ENCODE peak calls at places on chromosomes 3 and 15, in five cellular contexts. O is HepG2, I is SK-N-SH, H is GM12878, F is K562. V is an unnamed sample.

GRCh38 chr15:87115795-87116194 is 1036.1 kb downstream of the AGBL1 start:
- DNase-seq in O (no peak), I (no peak), H (no peak), F (no peak), V (no peak)

GRCh38 chr3:130834476-130834875 is 59.4 kb upstream of the ATP2C1 start:
- DNase-seq in O (no peak), I (no peak), H (no peak), F (no peak), V (no peak)

GRCh38 chr3:72996121-72996472 is 514 bp upstream of the PPP4R2 start:
- DNase-seq in O (no peak), I (no peak), H (no peak), F (no peak), V (no peak)

GRCh38 chr15:70633394-70633793 is 130.0 kb downstream of the UACA start:
- DNase-seq in O (no peak), I (no peak), H (no peak), F (no peak), V (no peak)

GRCh38 chr15:67531379-67532059 is 10.6 kb downstream of the C15orf61 start:
- DNase-seq in O (no peak), I (no peak), H (no peak), F (no peak), V (no peak)

GRCh38 chr3:140160553-140160952 is 225.6 kb downstream of the CLSTN2 start:
- DNase-seq in O (no peak), I (no peak), H (no peak), F (no peak), V (no peak)

GRCh38 chr3:79211588-79212359 is 556.0 kb downstream of the ROBO1 start:
- DNase-seq in O (no peak), I (no peak), H (no peak), F (no peak), V (no peak)

GRCh38 chr3:117979466-117979865 is 1055.2 kb downstream of the IGSF11 start:
- DNase-seq in O (no peak), I (no peak), H (no peak), F (no peak), V (no peak)

GRCh38 chr3:144777941-144778340 is 806.3 kb downstream of the DIPK2A start:
- DNase-seq in O (no peak), I (no peak), H (no peak), F (no peak), V (no peak)

GRCh38 chr3:111864821-111865656 is 6.0 kb downstream of the PHLDB2 start:
- DNase-seq in O (peak), I (no peak), H (no peak), F (no peak), V (no peak)

GRCh38 chr3:164351126-164351525 is 727.2 kb downstream of the SI start:
- DNase-seq in O (no peak), I (no peak), H (no peak), F (no peak), V (no peak)

GRCh38 chr3:65946438-65946837 is 92.3 kb downstream of the MAGI1 start:
- DNase-seq in O (no peak), I (no peak), H (no peak), F (no peak), V (no peak)

GRCh38 chr15:64501396-64501716 is 41.0 kb downstream of the ZNF609 start:
- DNase-seq in O (no peak), I (no peak), H (no peak), F (no peak), V (no peak)

GRCh38 chr3:60986552-60986951 is 264.7 kb downstream of the FHIT start:
- DNase-seq in O (no peak), I (no peak), H (no peak), F (no peak), V (no peak)

GRCh38 chr3:12449889-12450682 is 34.2 kb upstream of the TSEN2 start:
- DNase-seq in O (no peak), I (no peak), H (no peak), F (peak), V (no peak)
- TF ChIP-seq FOXM1 in O (no peak), I (no peak), H (no peak), F (no peak), V (no peak)

GRCh38 chr3:27281671-27282150 is 87.5 kb downstream of the NEK10 start:
- DNase-seq in O (peak), I (no peak), H (no peak), F (no peak), V (no peak)
- TF ChIP-seq FOXM1 in O (no peak), I (no peak), H (no peak), F (no peak), V (no peak)

GRCh38 chr3:13012228-13012691 is 61.0 kb downstream of the IQSEC1 start:
- DNase-seq in O (no peak), I (no peak), H (peak), F (no peak), V (no peak)

GRCh38 chr3:13010770-13011169 is 62.5 kb downstream of the IQSEC1 start:
- DNase-seq in O (no peak), I (no peak), H (no peak), F (no peak), V (no peak)

GRCh38 chr3:13009946-13010315 is 63.3 kb downstream of the IQSEC1 start:
- DNase-seq in O (no peak), I (no peak), H (no peak), F (no peak), V (no peak)

GRCh38 chr3:13013151-13013561 is 60.1 kb downstream of the IQSEC1 start:
- DNase-seq in O (no peak), I (no peak), H (no peak), F (peak), V (no peak)

GRCh38 chr3:13011369-13012227 is 61.6 kb downstream of the IQSEC1 start:
- DNase-seq in O (peak), I (no peak), H (peak), F (peak), V (no peak)
- TF ChIP-seq FOXM1 in O (no peak), I (no peak), H (no peak), F (no peak), V (no peak)

GRCh38 chr3:77041156-77041696 is 1.3 kb downstream of the ROBO2 start:
- DNase-seq in O (no peak), I (no peak), H (no peak), F (no peak), V (no peak)

GRCh38 chr3:77039606-77040553 is at the start of gene ROBO2:
- DNase-seq in O (no peak), I (peak), H (no peak), F (peak), V (peak)

GRCh38 chr3:77041756-77042155 is 1.9 kb downstream of the ROBO2 start:
- DNase-seq in O (no peak), I (no peak), H (no peak), F (no peak), V (no peak)

GRCh38 chr3:77045686-77046085 is 5.8 kb downstream of the ROBO2 start:
- DNase-seq in O (no peak), I (no peak), H (no peak), F (no peak), V (no peak)

GRCh38 chr3:77042892-77043291 is 3.0 kb downstream of the ROBO2 start:
- DNase-seq in O (no peak), I (peak), H (no peak), F (no peak), V (peak)
- TF ChIP-seq FOXM1 in O (no peak), I (no peak), H (no peak), F (no peak), V (no peak)

GRCh38 chr3:129205109-129205832 is 21.6 kb upstream of the CNBP start:
- DNase-seq in O (no peak), I (no peak), H (no peak), F (no peak), V (no peak)

GRCh38 chr3:129211345-129211744 is 27.6 kb upstream of the CNBP start:
- DNase-seq in O (no peak), I (no peak), H (no peak), F (no peak), V (no peak)

GRCh38 chr3:129211772-129212171 is 28.1 kb upstream of the CNBP start:
- DNase-seq in O (peak), I (peak), H (no peak), F (peak), V (peak)

GRCh38 chr3:129213238-129213637 is 29.5 kb upstream of the CNBP start:
- DNase-seq in O (no peak), I (no peak), H (no peak), F (no peak), V (no peak)

DNA sequence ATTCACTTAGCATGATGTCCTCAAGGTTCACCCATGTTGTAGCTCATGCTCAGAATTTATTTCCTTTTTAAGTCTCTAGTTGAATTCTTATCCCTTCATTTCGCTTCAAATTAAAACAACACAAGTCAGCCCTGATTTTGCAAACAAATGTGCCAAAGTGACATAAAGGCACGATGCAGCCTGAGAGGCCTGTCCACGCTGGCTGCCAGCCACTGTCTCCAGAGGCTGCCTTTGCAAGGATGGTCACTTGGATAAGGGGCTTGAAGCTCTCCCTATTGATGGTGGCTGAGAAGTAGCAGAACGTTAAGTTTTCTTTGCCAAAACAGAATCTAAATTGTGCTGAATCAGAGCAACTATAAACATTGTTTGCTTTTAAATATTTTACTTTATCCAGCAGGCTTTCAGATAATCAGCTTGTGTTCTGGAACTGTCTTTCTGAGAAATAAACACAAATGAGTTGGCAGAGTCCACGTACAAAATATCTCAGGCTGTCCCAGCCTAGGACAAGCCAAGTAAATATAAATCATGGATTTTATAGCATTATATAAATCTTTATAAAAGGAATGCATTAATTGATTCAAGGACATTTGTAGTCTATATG is 23.8 kb upstream of the CNBP start:
- DNase-seq in O (no peak), I (no peak), H (no peak), F (no peak), V (no peak)
- TF ChIP-seq FOXM1 in O (no peak), I (no peak), H (no peak), F (no peak), V (no peak)

GRCh38 chr3:187983484-187984124 is 170.4 kb upstream of the LPP start:
- DNase-seq in O (peak), I (no peak), H (no peak), F (no peak), V (no peak)

GRCh38 chr3:187987162-187987561 is 166.8 kb upstream of the LPP start:
- DNase-seq in O (no peak), I (no peak), H (no peak), F (peak), V (no peak)

GRCh38 chr3:187987919-187988318 is 166.0 kb upstream of the LPP start:
- DNase-seq in O (no peak), I (no peak), H (no peak), F (no peak), V (no peak)

GRCh38 chr3:187985636-187986035 is 168.3 kb upstream of the LPP start:
- DNase-seq in O (no peak), I (no peak), H (no peak), F (no peak), V (no peak)

GRCh38 chr3:187986514-187986934 is 167.4 kb upstream of the LPP start:
- DNase-seq in O (no peak), I (no peak), H (no peak), F (peak), V (no peak)
- TF ChIP-seq FOXM1 in O (no peak), I (no peak), H (no peak), F (no peak), V (no peak)

GRCh38 chr15:63405159-63405558 is 23.5 kb upstream of the CA12 start:
- DNase-seq in O (no peak), I (no peak), H (no peak), F (no peak), V (no peak)

GRCh38 chr15:63405683-63406456 is 24.2 kb upstream of the CA12 start:
- DNase-seq in O (no peak), I (no peak), H (no peak), F (no peak), V (no peak)

GRCh38 chr15:63407612-63408011 is 26.0 kb upstream of the CA12 start:
- DNase-seq in O (no peak), I (peak), H (no peak), F (no peak), V (peak)

GRCh38 chr15:63409179-63409578 is 27.5 kb upstream of the CA12 start:
- DNase-seq in O (no peak), I (no peak), H (no peak), F (no peak), V (no peak)

DNA sequence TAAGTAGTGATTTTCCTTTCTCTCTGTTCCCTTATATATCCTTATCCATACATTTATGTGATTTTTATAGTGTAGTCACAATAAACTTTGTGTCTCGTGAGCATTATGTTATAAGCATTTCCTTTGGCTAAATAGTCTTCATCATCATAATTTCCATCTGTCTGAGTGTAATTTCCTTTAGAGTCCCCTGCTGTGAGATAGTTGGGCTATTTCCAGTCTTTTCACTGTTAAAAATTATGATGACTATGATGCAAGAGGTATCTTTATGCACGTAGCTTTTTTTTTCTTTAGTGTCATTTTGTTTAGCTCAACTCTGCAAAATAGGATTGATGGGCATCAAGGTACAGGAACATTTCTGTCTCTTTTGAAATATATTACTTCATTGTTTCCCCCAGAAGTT is 26.9 kb upstream of the CA12 start:
- DNase-seq in O (no peak), I (no peak), H (no peak), F (no peak), V (no peak)
- TF ChIP-seq FOXM1 in O (no peak), I (no peak), H (no peak), F (no peak), V (no peak)

GRCh38 chr3:192410684-192410960 is 316.7 kb downstream of the FGF12 start:
- DNase-seq in O (no peak), I (no peak), H (no peak), F (no peak), V (no peak)

GRCh38 chr3:192408721-192409151 is 318.6 kb downstream of the FGF12 start:
- DNase-seq in O (no peak), I (peak), H (no peak), F (no peak), V (peak)

GRCh38 chr3:192409203-192409837 is 318.0 kb downstream of the FGF12 start:
- DNase-seq in O (no peak), I (peak), H (no peak), F (no peak), V (peak)

GRCh38 chr3:192409838-192410683 is 317.3 kb downstream of the FGF12 start:
- DNase-seq in O (no peak), I (no peak), H (no peak), F (no peak), V (peak)

DNA sequence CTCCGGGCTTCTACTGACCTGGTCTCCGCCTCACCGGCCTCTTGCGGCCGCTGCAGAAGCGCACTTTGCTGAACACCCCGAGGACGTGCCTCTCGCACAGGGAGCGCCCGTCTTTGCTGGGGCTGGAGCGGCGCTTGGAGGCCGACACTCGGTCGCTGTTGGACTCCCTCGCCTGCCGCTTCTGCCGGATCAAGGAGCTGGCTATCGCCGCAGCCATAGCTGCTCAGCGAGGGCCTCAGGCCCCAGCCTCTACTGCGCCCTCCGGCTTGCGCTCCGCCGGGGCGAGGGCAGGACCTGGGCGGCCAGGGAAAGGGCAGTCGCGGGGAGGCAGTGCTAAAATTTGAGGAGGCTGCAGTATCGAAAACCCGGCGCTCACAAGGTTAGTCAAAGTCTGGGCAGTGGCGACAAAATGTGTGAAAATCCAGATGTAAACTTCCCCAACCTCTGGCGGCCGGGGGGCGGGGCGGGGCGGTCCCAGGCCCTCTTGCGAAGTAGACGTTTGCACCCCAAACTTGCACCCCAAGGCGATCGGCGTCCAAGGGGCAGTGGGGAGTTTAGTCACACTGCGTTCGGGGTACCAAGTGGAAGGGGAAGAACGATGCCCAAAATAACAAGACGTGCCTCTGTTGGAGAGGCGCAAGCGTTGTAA is 319.2 kb downstream of the FGF12 start:
- DNase-seq in O (no peak), I (no peak), H (no peak), F (no peak), V (no peak)
- TF ChIP-seq FOXM1 in O (no peak), I (no peak), H (no peak), F (no peak), V (no peak)

DNA sequence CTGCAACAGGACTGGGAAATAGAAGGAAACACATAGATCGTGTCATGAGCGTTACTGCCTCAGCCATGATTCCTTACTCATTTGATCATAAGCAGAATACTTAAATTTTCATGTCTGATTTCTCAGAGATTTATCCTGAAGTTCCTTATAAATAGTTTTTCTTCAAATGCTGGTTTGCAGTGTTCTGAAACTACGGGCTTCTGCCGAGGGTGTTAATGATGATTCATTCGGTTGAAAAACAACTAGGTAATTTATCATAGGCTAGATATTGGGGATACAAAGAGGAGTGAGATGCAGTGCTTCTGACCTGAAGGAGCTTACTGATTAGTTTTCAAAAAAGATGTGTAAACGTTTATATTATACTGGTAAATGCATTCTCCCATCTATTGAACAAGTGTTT is 428.9 kb downstream of the NLGN1 start:
- DNase-seq in O (no peak), I (no peak), H (no peak), F (no peak), V (no peak)
- TF ChIP-seq FOXM1 in O (no peak), I (no peak), H (no peak), F (no peak), V (no peak)